ENCODE peak calls at places on chromosomes 7 and 10, in five cellular contexts. D is DMS153; V is effector memory CD8-positive, alpha-beta T cell; Y is LoVo; X is A172. B is an unnamed sample.

GRCh38 chr7:158495780-158496179 is 91.8 kb downstream of the PTPRN2 start:
- DNase-seq in Y (peak; percentile 63), D (peak; percentile 12), X (peak; percentile 34), V (no peak), B (no peak)

GRCh38 chr7:158710651-158711102 is 6.1 kb upstream of the NCAPG2 start:
- DNase-seq in D (no peak), V (peak; percentile 15), Y (peak; percentile 38), X (peak; percentile 94), B (no peak)

GRCh38 chr10:132551093-132551807 is 13.7 kb downstream of the INPP5A start:
- DNase-seq in D (no peak), V (no peak), Y (no peak), X (no peak), B (no peak)

GRCh38 chr7:39530996-39531395 is 35.2 kb upstream of the YAE1 start:
- DNase-seq in X (no peak), Y (no peak), V (no peak), D (no peak), B (no peak)

GRCh38 chr10:12221323-12222298 is 25.6 kb downstream of the CDC123 start:
- DNase-seq in D (no peak), V (no peak), X (peak; percentile 51), Y (peak; percentile 46), B (no peak)

GRCh38 chr7:91876391-91877133 is 3.9 kb downstream of the MTERF1 start:
- DNase-seq in D (no peak), X (no peak), Y (no peak), V (no peak), B (no peak)

GRCh38 chr7:2735744-2736143 is 47.7 kb downstream of the AMZ1 start:
- DNase-seq in Y (no peak), V (no peak), D (no peak), X (no peak), B (no peak)

GRCh38 chr10:103395754-103396066 is 565 bp downstream of the ATP5MK start:
- DNase-seq in D (no peak), V (no peak), X (no peak), Y (no peak), B (no peak)

GRCh38 chr10:102412293-102412692 is 6.3 kb downstream of the PSD start:
- DNase-seq in Y (no peak), X (no peak), V (no peak), D (no peak), B (no peak)

GRCh38 chr7:2306688-2307087 is 7.6 kb downstream of the SNX8 start:
- DNase-seq in Y (no peak), X (no peak), D (no peak), V (no peak), B (no peak)

GRCh38 chr7:69654381-69654780 is 56.1 kb downstream of the AUTS2 start:
- DNase-seq in V (no peak), X (no peak), D (peak; percentile 95), Y (no peak), B (no peak)

GRCh38 chr7:113561446-113561845 is 357.4 kb downstream of the PPP1R3A start:
- DNase-seq in Y (no peak), V (no peak), D (no peak), X (no peak), B (no peak)

GRCh38 chr7:17556247-17556646 is 257.8 kb downstream of the AHR start:
- DNase-seq in X (no peak), D (no peak), V (no peak), Y (no peak), B (no peak)

GRCh38 chr7:123070702-123071286 is 75.3 kb upstream of the TAS2R16 start:
- DNase-seq in X (peak; percentile 32), Y (peak; percentile 46), D (no peak), V (no peak), B (no peak)

GRCh38 chr7:99782012-99782953 is 1.7 kb downstream of the CYP3A4 start:
- DNase-seq in V (no peak), Y (no peak), X (no peak), D (no peak), B (no peak)

GRCh38 chr10:21337171-21337792 is 188.2 kb downstream of the SKIDA1 start:
- DNase-seq in D (no peak), V (no peak), X (no peak), Y (no peak), B (no peak)

GRCh38 chr7:113456533-113456932 is 338.2 kb upstream of the SMIM30 start:
- DNase-seq in D (no peak), V (no peak), X (no peak), Y (no peak), B (no peak)

GRCh38 chr10:69065406-69066361 is 22.2 kb upstream of the SRGN start:
- DNase-seq in X (peak; percentile 53), Y (no peak), V (no peak), D (no peak), B (no peak)

GRCh38 chr10:127149613-127150081 is 46.7 kb downstream of the INSYN2A start:
- DNase-seq in Y (no peak), D (no peak), X (peak; percentile 33), V (no peak), B (no peak)

GRCh38 chr10:62732841-62733653 is 71.5 kb upstream of the ADO start:
- DNase-seq in X (peak; percentile 92), D (no peak), Y (no peak), V (peak; percentile 50), B (peak; percentile 79)

GRCh38 chr7:17299477-17299991 is 1.1 kb downstream of the AHR start:
- DNase-seq in X (no peak), V (peak; percentile 6), D (no peak), Y (peak; percentile 37), B (no peak)

GRCh38 chr10:17506390-17506789 is 52.0 kb upstream of the ST8SIA6 start:
- DNase-seq in Y (no peak), D (no peak), X (no peak), V (no peak), B (no peak)

GRCh38 chr7:91866599-91867148 is 13.8 kb downstream of the MTERF1 start:
- DNase-seq in Y (no peak), V (no peak), D (no peak), X (no peak), B (no peak)

GRCh38 chr10:15898046-15898445 is 37.7 kb upstream of the MINDY3 start:
- DNase-seq in V (no peak), X (peak; percentile 29), D (no peak), Y (peak; percentile 5), B (no peak)

GRCh38 chr10:14949291-14949690 is 4.6 kb downstream of the DCLRE1C start:
- DNase-seq in D (no peak), V (no peak), Y (no peak), X (no peak), B (no peak)

GRCh38 chr7:106704000-106704840 is 43.3 kb upstream of the CCDC71L start:
- DNase-seq in V (no peak), D (no peak), Y (no peak), X (no peak), B (no peak)

GRCh38 chr7:121204537-121204936 is 124.3 kb upstream of the WNT16 start:
- DNase-seq in D (no peak), Y (no peak), V (no peak), X (no peak), B (no peak)

GRCh38 chr7:4297843-4298219 is 384.3 kb upstream of the FOXK1 start:
- DNase-seq in Y (no peak), D (no peak), V (no peak), X (no peak), B (no peak)

GRCh38 chr7:26393855-26394254 is 102.2 kb downstream of the SNX10 start:
- DNase-seq in D (no peak), X (no peak), V (no peak), Y (no peak), B (no peak)

GRCh38 chr10:95374597-95375209 is 83.9 kb upstream of the PDLIM1 start:
- DNase-seq in Y (peak; percentile 86), D (peak; percentile 52), X (peak; percentile 81), V (peak; percentile 31), B (no peak)

GRCh38 chr7:46191776-46192175 is 270.7 kb upstream of the IGFBP3 start:
- DNase-seq in D (no peak), X (peak; percentile 57), Y (no peak), V (no peak), B (no peak)

GRCh38 chr7:46999866-47000265 is 582.0 kb downstream of the TNS3 start:
- DNase-seq in V (no peak), Y (no peak), X (no peak), D (no peak), B (no peak)

GRCh38 chr7:133265821-133266220 is 12.9 kb downstream of the EXOC4 start:
- DNase-seq in V (no peak), D (no peak), X (no peak), Y (no peak), B (no peak)

GRCh38 chr10:12668634-12669033 is 319.3 kb downstream of the CAMK1D start:
- DNase-seq in Y (no peak), V (no peak), X (no peak), D (no peak), B (no peak)

GRCh38 chr7:137508437-137509175 is 165.1 kb upstream of the PTN start:
- DNase-seq in D (no peak), V (no peak), Y (no peak), X (peak; percentile 81), B (no peak)

GRCh38 chr10:22250897-22251605 is 33.2 kb upstream of the EBLN1 start:
- DNase-seq in V (no peak), X (no peak), Y (no peak), D (peak; percentile 0), B (no peak)

GRCh38 chr7:133478591-133479135 is 225.8 kb downstream of the EXOC4 start:
- DNase-seq in Y (no peak), D (peak; percentile 15), X (no peak), V (no peak), B (no peak)

GRCh38 chr7:51313276-51314035 is 3.2 kb downstream of the COBL start:
- DNase-seq in V (no peak), D (no peak), X (no peak), Y (no peak), B (no peak)